ENCODE peak calls at places on chromosomes 4 and X, in seven cellular contexts. L is activated CD4-positive, CD25-positive, alpha-beta regulatory T cell treated with anti-CD3 and anti-CD28 coated beads, Interleukin-2, amount 50 U/mL, for 72 hours; D is head of caudate nucleus; P is choroid plexus epithelial cell; A is aorta; I is activated CD4-positive, alpha-beta T cell treated with anti-CD3 and anti-CD28 coated beads, Interleukin-2, amount 10 ng/mL, durations not matched to agents 7 days and 5 days; Z is activated naive CD4-positive, alpha-beta T cell. C is an unnamed sample.

GRCh38 chr4:81758865-81759264 is 287.2 kb upstream of the RASGEF1B start:
- DNase-seq in L (no peak), D (no peak), P (no peak), A (no peak), I (no peak), Z (no peak), C (no peak)

GRCh38 chr4:183175631-183176232 is 76.7 kb downstream of the WWC2 start:
- DNase-seq in L (no peak), D (no peak), P (peak), A (no peak), I (no peak), Z (no peak), C (no peak)

GRCh38 chr4:3074846-3075651 is 568 bp downstream of the HTT start:
- DNase-seq in L (peak), D (peak), P (peak), A (peak), I (peak), Z (peak), C (peak)

GRCh38 chr4:124019749-124020549 is 623.4 kb downstream of the SPRY1 start:
- DNase-seq in L (no peak), D (no peak), P (peak), A (no peak), I (no peak), Z (no peak), C (no peak)

GRCh38 chr4:14668296-14668695 is 334.0 kb upstream of the CPEB2 start:
- DNase-seq in L (no peak), D (no peak), P (no peak), A (no peak), I (no peak), Z (no peak), C (no peak)

GRCh38 chrX:9379697-9380551 is 84.9 kb upstream of the TBL1X start:
- DNase-seq in L (no peak), D (no peak), P (peak), A (no peak), I (no peak), Z (no peak), C (no peak)

GRCh38 chr4:145619639-145619996 is 433 bp downstream of the MMAA start:
- DNase-seq in L (no peak), D (peak), P (peak), A (no peak), I (peak), Z (peak), C (peak)

GRCh38 chrX:134074151-134074550 is 88.8 kb upstream of the GPC3 start:
- DNase-seq in L (no peak), D (no peak), P (no peak), A (no peak), I (no peak), Z (no peak), C (no peak)

GRCh38 chrX:131298846-131299245 is 9.7 kb upstream of the IGSF1 start:
- DNase-seq in L (no peak), D (no peak), P (no peak), A (no peak), I (no peak), Z (no peak), C (no peak)

GRCh38 chr4:54840992-54841768 is 183.4 kb downstream of the KIT start:
- DNase-seq in L (no peak), D (peak), P (peak), A (no peak), I (no peak), Z (no peak), C (no peak)

GRCh38 chr4:41359069-41359769 is 102.5 kb downstream of the UCHL1 start:
- DNase-seq in L (no peak), D (no peak), P (no peak), A (peak), I (no peak), Z (no peak), C (peak)

GRCh38 chrX:349702-350101 is 31.1 kb upstream of the GTPBP6 start:
- DNase-seq in L (no peak), D (no peak), P (no peak), A (peak), I (no peak), Z (no peak), C (no peak)

GRCh38 chr4:41655177-41655576 is 93.3 kb downstream of the PHOX2B start:
- DNase-seq in L (no peak), D (no peak), P (no peak), A (no peak), I (no peak), Z (no peak), C (no peak)

C was measured in lower lobe of right lung.